ENCODE peak calls at places on chromosomes 13 and 19, in six cellular contexts. O, Y, F, X, P and A are unnamed samples.
A peak's percentile ranks its signal among the peaks of the same experiment; 100 is the strongest.

GRCh38 chr13:80011448-80012212 is 329.3 kb downstream of the SPRY2 start:
- DNase-seq in O (no peak), X (no peak), Y (no peak), F (no peak), P (no peak), A (no peak)

GRCh38 chr19:51163257-51163656 is 21.2 kb downstream of the SIGLEC7 start:
- DNase-seq in O (no peak), Y (no peak), P (no peak), F (no peak), X (peak; percentile 13), A (no peak)

GRCh38 chr13:59211636-59212035 is 952.1 kb downstream of the DIAPH3 start:
- DNase-seq in F (no peak), X (peak; percentile 21), Y (peak; percentile 23), O (no peak), P (no peak), A (no peak)

GRCh38 chr13:110158201-110158600 is 148.8 kb downstream of the COL4A1 start:
- DNase-seq in O (no peak), P (no peak), Y (no peak), F (no peak), X (no peak), A (no peak)

GRCh38 chr19:21697171-21697570 is 70.2 kb downstream of the ZNF100 start:
- DNase-seq in O (no peak), X (no peak), Y (no peak), F (no peak), P (no peak), A (no peak)

GRCh38 chr13:20185657-20186056 is 7.1 kb downstream of the GJB2 start:
- DNase-seq in P (no peak), F (no peak), O (no peak), Y (no peak), X (no peak), A (no peak)

GRCh38 chr13:51761638-51762350 is 42.2 kb downstream of the DHRS12 start:
- DNase-seq in Y (no peak), X (no peak), O (no peak), F (no peak), P (no peak), A (no peak)

GRCh38 chr13:24381539-24382265 is 72.3 kb downstream of the C1QTNF9 start:
- DNase-seq in F (peak; percentile 43), X (peak; percentile 35), O (no peak), Y (peak; percentile 9), P (no peak), A (peak; percentile 57)

GRCh38 chr13:73338389-73338788 is 279.6 kb downstream of the KLF5 start:
- DNase-seq in O (no peak), F (no peak), Y (no peak), P (no peak), X (no peak), A (no peak)

GRCh38 chr19:16825312-16826168 is 3.7 kb upstream of the SIN3B start:
- DNase-seq in Y (peak; percentile 26), P (no peak), X (peak; percentile 83), O (peak; percentile 60), F (peak; percentile 74), A (peak; percentile 79)

GRCh38 chr13:40562975-40563349 is 103.5 kb downstream of the FOXO1 start:
- DNase-seq in Y (no peak), X (no peak), F (peak; percentile 19), P (no peak), O (no peak), A (no peak)

GRCh38 chr13:25738342-25738771 is 313.5 kb downstream of the SHISA2 start:
- DNase-seq in O (peak; percentile 56), X (no peak), P (no peak), Y (no peak), F (peak; percentile 70), A (peak; percentile 82)

GRCh38 chr13:80473695-80474094 is 132.8 kb upstream of the SPRY2 start:
- DNase-seq in Y (no peak), X (no peak), O (peak; percentile 31), F (peak; percentile 24), P (no peak), A (peak; percentile 92)

GRCh38 chr19:19304186-19304975 is 15.9 kb downstream of the SUGP1 start:
- DNase-seq in P (no peak), Y (no peak), X (no peak), O (no peak), F (no peak), A (no peak)

GRCh38 chr19:5048727-5049553 is 80.0 kb downstream of the KDM4B start:
- DNase-seq in X (no peak), F (peak; percentile 76), O (peak; percentile 71), Y (no peak), P (no peak), A (peak; percentile 53)

DNA sequence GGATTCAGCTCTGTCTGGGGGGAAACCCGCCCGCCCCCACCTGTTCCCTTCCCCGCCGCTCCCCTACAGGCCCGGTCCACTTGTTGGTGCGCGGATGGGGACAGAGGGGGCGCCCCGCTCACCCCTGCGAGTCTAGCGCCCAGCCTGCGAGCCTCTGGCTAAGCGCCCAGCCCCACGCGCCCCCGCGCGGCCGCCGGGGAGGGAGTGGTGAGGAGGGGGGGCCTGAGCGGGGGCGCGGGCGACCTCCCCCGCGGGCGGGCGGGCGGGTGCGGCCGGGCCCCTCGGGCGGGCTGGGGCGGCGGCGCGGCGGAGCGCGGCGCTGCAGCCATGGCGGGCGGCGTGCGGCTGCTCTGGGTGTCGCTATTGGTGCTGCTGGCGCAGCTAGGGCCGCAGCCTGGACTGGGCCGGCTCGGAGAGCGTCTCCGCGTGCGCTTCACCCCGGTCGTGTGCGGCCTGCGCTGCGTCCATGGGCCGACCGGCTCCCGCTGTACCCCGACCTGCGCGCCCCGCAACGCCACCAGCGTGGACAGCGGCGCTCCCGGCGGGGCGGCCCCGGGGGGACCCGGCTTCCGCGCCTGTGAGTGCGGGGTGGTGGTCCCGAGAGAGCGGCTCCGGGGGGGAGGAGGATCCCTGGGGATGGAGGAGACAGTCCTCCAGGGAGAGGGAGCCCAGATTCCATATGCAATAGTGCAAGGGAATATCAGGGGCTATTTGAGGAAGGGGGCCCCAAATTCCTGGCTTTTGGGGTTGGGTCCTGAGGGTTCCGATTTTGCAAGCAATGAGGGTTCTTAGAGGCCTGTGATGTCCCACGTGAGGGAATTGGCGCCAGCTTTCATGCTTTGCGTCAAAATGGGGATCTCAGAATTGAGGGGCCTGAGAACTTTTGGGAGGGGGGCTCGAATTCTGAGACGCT is at the start of gene LTBP4:
- DNase-seq in P (no peak), F (no peak), X (peak; percentile 60), O (peak; percentile 74), Y (peak; percentile 72), A (peak; percentile 52)
- TF ChIP-seq EZH2 in P (no peak), F (no peak), X (peak; percentile 67), O (no peak), Y (peak; percentile 74), A (no peak)

GRCh38 chr13:108656742-108657141 is 27.3 kb downstream of the MYO16 start:
- DNase-seq in O (no peak), X (no peak), P (no peak), Y (no peak), F (no peak), A (no peak)

GRCh38 chr13:108662528-108662927 is 33.1 kb downstream of the MYO16 start:
- DNase-seq in O (no peak), Y (no peak), X (peak; percentile 4), F (no peak), P (no peak), A (no peak)

DNA sequence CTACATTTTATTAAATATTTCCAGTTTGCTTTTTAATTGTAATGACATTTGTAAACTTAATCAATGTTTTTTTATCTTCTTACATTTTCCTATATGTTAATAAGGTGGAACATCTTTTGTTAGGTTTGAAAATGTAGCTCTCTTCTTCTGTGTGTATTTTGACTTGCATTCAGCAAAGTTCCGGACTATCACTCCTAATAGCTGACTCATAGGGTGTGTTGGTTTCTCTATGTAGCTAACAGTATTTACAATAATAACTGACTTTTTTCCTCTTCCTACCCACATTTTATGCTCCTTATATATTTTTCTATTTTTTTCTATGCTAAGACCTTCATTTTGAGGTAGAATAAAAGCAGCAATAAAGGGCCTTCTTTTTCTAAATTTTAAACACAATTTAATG is 28.1 kb downstream of the MYO16 start:
- DNase-seq in O (no peak), Y (no peak), F (no peak), X (no peak), P (no peak), A (no peak)
- H2AFZ ChIP-seq in O (no peak overlapping the region), Y (no peak overlapping the region), F (no peak overlapping the region), X (no peak overlapping the region), P (no peak overlapping the region), A (no peak overlapping the region)

GRCh38 chr19:41901707-41902360 is 18.9 kb downstream of the ARHGEF1 start:
- DNase-seq in Y (no peak), X (no peak), F (no peak), O (no peak), P (no peak), A (no peak)
- H3K4me1 ChIP-seq in Y (no peaks in the 10 kb centered on the region), X (no peaks in the 10 kb centered on the region), F (no peaks in the 10 kb centered on the region), O (peaks cover 15% of the 10 kb centered on the region), P (no peaks in the 10 kb centered on the region), A (peaks cover 2% of the 10 kb centered on the region)

GRCh38 chr19:39098365-39099269 is 14.4 kb downstream of the ACP7 start:
- DNase-seq in X (peak; percentile 64), F (no peak), Y (no peak), O (no peak), P (no peak), A (no peak)
- TF ChIP-seq EZH2 in X (no peak), F (peak; percentile 15), Y (no peak), O (no peak), P (no peak), A (peak; percentile 64)

GRCh38 chr19:47427241-47428176 is 8.2 kb upstream of the MEIS3 start:
- DNase-seq in Y (peak; percentile 87), X (peak; percentile 92), P (peak; percentile 44), O (peak; percentile 84), F (peak; percentile 25), A (peak; percentile 45)
- H2AFZ ChIP-seq in Y (no peak overlapping the region), X (no peak overlapping the region), P (peak overlapping the region; percentile 33), O (no peak overlapping the region), F (peak overlapping the region; percentile 50), A (peak overlapping the region; percentile 45)

GRCh38 chr19:45952341-45952690 is 21.3 kb downstream of the NOVA2 start:
- DNase-seq in F (no peak), X (no peak), P (no peak), Y (no peak), O (no peak), A (no peak)

GRCh38 chr19:45952691-45953505 is 20.8 kb downstream of the NOVA2 start:
- DNase-seq in F (peak; percentile 10), Y (peak; percentile 96), P (no peak), O (peak; percentile 85), X (peak; percentile 98), A (peak; percentile 51)

GRCh38 chr19:45955905-45956608 is 17.6 kb downstream of the NOVA2 start:
- DNase-seq in F (peak; percentile 89), O (no peak), X (no peak), Y (no peak), P (peak; percentile 35), A (peak; percentile 94)

GRCh38 chr19:45953676-45954075 is 20.0 kb downstream of the NOVA2 start:
- DNase-seq in Y (no peak), X (no peak), F (peak; percentile 65), P (no peak), O (no peak), A (peak; percentile 76)

DNA sequence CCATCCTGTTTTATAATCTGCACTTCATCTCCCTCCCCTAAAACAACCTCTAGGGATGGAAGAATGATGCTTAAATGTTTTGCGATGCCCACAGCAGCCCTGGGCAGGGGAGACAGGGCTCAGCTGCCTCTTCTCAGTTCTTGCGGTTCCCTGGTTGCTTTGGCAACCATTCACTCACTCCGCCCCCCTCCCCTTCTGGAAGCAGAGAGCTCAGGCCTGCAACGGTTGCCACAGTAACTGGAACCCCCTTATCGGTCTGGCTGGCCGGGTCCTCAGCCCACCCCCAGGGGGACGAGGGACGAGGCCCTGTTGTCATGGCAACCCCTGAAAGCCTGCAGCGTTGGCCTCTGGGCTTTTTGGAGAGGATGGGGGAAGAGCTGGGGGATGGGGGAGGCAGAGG is 19.5 kb downstream of the NOVA2 start:
- DNase-seq in X (peak; percentile 64), P (no peak), Y (peak; percentile 89), F (peak; percentile 46), O (no peak), A (peak; percentile 63)
- H3K4me1 ChIP-seq in X (peaks cover 6% of the 10 kb centered on the region), P (peaks cover 29% of the 10 kb centered on the region), Y (peaks cover 9% of the 10 kb centered on the region), F (peaks cover 49% of the 10 kb centered on the region), O (peaks cover 6% of the 10 kb centered on the region), A (no peaks in the 10 kb centered on the region)

GRCh38 chr19:35248310-35249145 is at the start of gene LSR:
- DNase-seq in X (peak; percentile 98), P (peak; percentile 94), F (no peak), Y (peak; percentile 97), O (peak; percentile 95), A (no peak)
- TF ChIP-seq EZH2 in X (no peak), P (no peak), F (peak; percentile 25), Y (no peak), O (no peak), A (peak; percentile 70)